ENCODE peak calls at places on chromosome 22, in six cellular contexts. D is MCF 10A, L is MM.1S, B is skeletal muscle cell, M is posterior vena cava, G is NCI-H1436. I is an unnamed sample.

GRCh38 chr22:24164243-24164642 is 17.0 kb upstream of the SUSD2 start:
- DNase-seq in M (no peak), L (no peak), G (no peak), B (no peak), D (no peak), I (no peak)

GRCh38 chr22:39381930-39382329 is 17.6 kb upstream of the TAB1 start:
- DNase-seq in L (no peak), M (no peak), B (no peak), D (no peak), G (no peak), I (no peak)

GRCh38 chr22:36332623-36333331 is 55.0 kb downstream of the MYH9 start:
- DNase-seq in B (peak; percentile 77), G (no peak), M (no peak), D (peak; percentile 92), L (peak; percentile 78), I (peak; percentile 82)

GRCh38 chr22:42964994-42965699 is 49.8 kb downstream of the PACSIN2 start:
- DNase-seq in L (no peak), G (no peak), M (no peak), B (peak; percentile 56), D (peak; percentile 52), I (no peak)

GRCh38 chr22:17205432-17205831 is 13.8 kb downstream of the ADA2 start:
- DNase-seq in G (peak; percentile 33), L (peak; percentile 41), B (no peak), M (no peak), D (no peak), I (no peak)

GRCh38 chr22:47629791-47630655 is 867.6 kb downstream of the TBC1D22A start:
- DNase-seq in D (no peak), G (no peak), M (no peak), B (no peak), L (no peak), I (no peak)

GRCh38 chr22:24566899-24567511 is 11.2 kb downstream of the SNRPD3 start:
- DNase-seq in G (no peak), L (no peak), D (no peak), B (no peak), M (peak; percentile 25), I (no peak)

GRCh38 chr22:43777204-43777671 is 34.9 kb downstream of the EFCAB6 start:
- DNase-seq in M (no peak), G (no peak), B (peak; percentile 59), L (no peak), D (peak; percentile 53), I (peak; percentile 36)

GRCh38 chr22:29481265-29482000 is 1.4 kb downstream of the NEFH start:
- DNase-seq in M (no peak), G (no peak), B (no peak), D (peak; percentile 13), L (no peak), I (no peak)

GRCh38 chr22:35343664-35344550 is 37.0 kb upstream of the HMOX1 start:
- DNase-seq in B (no peak), D (no peak), M (no peak), G (no peak), L (no peak), I (no peak)

GRCh38 chr22:45218974-45219373 is 21.7 kb downstream of the KIAA0930 start:
- DNase-seq in B (no peak), L (no peak), D (no peak), M (no peak), G (no peak), I (no peak)

GRCh38 chr22:41826001-41826400 is 6.9 kb upstream of the SREBF2 start:
- DNase-seq in L (no peak), G (no peak), M (no peak), B (no peak), D (no peak), I (no peak)

GRCh38 chr22:37633082-37633692 is 6.3 kb upstream of the SH3BP1 start:
- DNase-seq in D (no peak), L (no peak), M (no peak), G (no peak), B (no peak), I (no peak)

GRCh38 chr22:46387748-46388147 is 52.2 kb downstream of the TRMU start:
- DNase-seq in M (no peak), L (no peak), D (no peak), G (no peak), B (no peak), I (no peak)

GRCh38 chr22:19761022-19761499 is 483 bp downstream of the TBX1 start:
- DNase-seq in M (no peak), G (no peak), L (no peak), B (no peak), D (no peak), I (no peak)